ENCODE peak calls at places on chromosomes 12 and 14, in four cellular contexts. I is T follicular helper cell; U is pancreas; L is stimulated activated CD4-positive, alpha-beta T cell treated with anti-CD3 and anti-CD28 coated beads, TNF-alpha, amount 100 ng/mL, for 48 hours. Q is an unnamed sample.

GRCh38 chr14:63852271-63852816 is 460 bp upstream of the SYNE2 start:
- DNase-seq in I (no peak), U (peak), L (no peak), Q (no peak)

GRCh38 chr12:66665416-66665815 is 13.5 kb downstream of the GRIP1 start:
- DNase-seq in I (no peak), U (no peak), L (no peak), Q (no peak)

GRCh38 chr12:20370001-20370381 is 1.7 kb downstream of the PDE3A start:
- DNase-seq in I (no peak), U (peak), L (no peak), Q (no peak)

GRCh38 chr12:58916153-58916709 is 4.1 kb downstream of the LRIG3 start:
- DNase-seq in I (no peak), U (no peak), L (no peak), Q (no peak)

GRCh38 chr12:110574044-110574443 is 9.1 kb downstream of the PPTC7 start:
- DNase-seq in I (no peak), U (no peak), L (no peak), Q (no peak)

GRCh38 chr12:8823565-8824300 is 1.3 kb downstream of the A2ML1 start:
- DNase-seq in I (no peak), U (no peak), L (no peak), Q (no peak)

GRCh38 chr12:133057446-133057845 is 20.1 kb downstream of the ZNF84 start:
- DNase-seq in I (no peak), U (no peak), L (no peak), Q (no peak)

GRCh38 chr14:54050759-54051158 is 94.1 kb upstream of the BMP4 start:
- DNase-seq in I (no peak), U (no peak), L (no peak), Q (no peak)

GRCh38 chr12:89836026-89836425 is 127.4 kb upstream of the ATP2B1 start:
- DNase-seq in I (no peak), U (no peak), L (no peak), Q (no peak)

GRCh38 chr12:6605425-6606330 is 1.5 kb downstream of the CHD4 start:
- DNase-seq in I (peak), U (no peak), L (no peak), Q (no peak)

GRCh38 chr12:72214163-72214562 is 58.0 kb upstream of the TRHDE start:
- DNase-seq in I (no peak), U (no peak), L (no peak), Q (no peak)

GRCh38 chr12:67677166-67677565 is 28.6 kb downstream of the DYRK2 start:
- DNase-seq in I (no peak), U (no peak), L (no peak), Q (no peak)

GRCh38 chr14:67557656-67558055 is 24.6 kb downstream of the PLEKHH1 start:
- DNase-seq in I (no peak), U (no peak), L (no peak), Q (no peak)

GRCh38 chr12:88388566-88389269 is 191.6 kb downstream of the KITLG start:
- DNase-seq in I (no peak), U (no peak), L (no peak), Q (no peak)

GRCh38 chr12:2580821-2581220 is 213.9 kb upstream of the FKBP4 start:
- DNase-seq in I (no peak), U (no peak), L (no peak), Q (no peak)

Q was measured in activated T-cell treated with anti-CD3 and anti-CD28 coated beads for 24 hours.